ENCODE peak calls at places on chromosomes 1 and 21, in four cellular contexts. X is K562, T is GM12878, O is HepG2. J is an unnamed sample.

GRCh38 chr1:199545780-199546179 is 481.7 kb upstream of the NR5A2 start:
- DNase-seq in X (no peak), T (no peak), O (no peak), J (peak; percentile 3)

GRCh38 chr1:200279810-200280411 is 129.9 kb downstream of the ZNF281 start:
- DNase-seq in X (peak; percentile 66), T (no peak), O (peak; percentile 64), J (peak; percentile 68)

GRCh38 chr1:153355445-153356071 is 2.1 kb upstream of the S100A9 start:
- DNase-seq in X (peak; percentile 62), T (no peak), O (peak; percentile 27), J (peak; percentile 55)

GRCh38 chr1:192998536-192998935 is 60.6 kb downstream of the UCHL5 start:
- DNase-seq in X (peak; percentile 23), T (no peak), O (no peak), J (no peak)

GRCh38 chr1:150563340-150564038 is 14.3 kb downstream of the ADAMTSL4 start:
- DNase-seq in X (peak; percentile 7), T (peak; percentile 83), O (no peak), J (peak; percentile 60)

GRCh38 chr1:23984417-23985186 is 4.5 kb upstream of the SRSF10 start:
- DNase-seq in X (no peak), T (no peak), O (peak; percentile 45), J (no peak)

GRCh38 chr1:203340112-203340804 is 10.7 kb downstream of the FMOD start:
- DNase-seq in X (peak; percentile 88), T (no peak), O (peak; percentile 69), J (peak; percentile 79)

GRCh38 chr1:23177438-23178380 is 9.1 kb upstream of the LUZP1 start:
- DNase-seq in X (peak; percentile 83), T (peak; percentile 46), O (peak; percentile 25), J (peak; percentile 43)

GRCh38 chr1:93635614-93636543 is 45.8 kb downstream of the BCAR3 start:
- DNase-seq in X (no peak), T (no peak), O (no peak), J (no peak)

GRCh38 chr1:158285756-158286241 is 3.9 kb upstream of the CD1C start:
- DNase-seq in X (no peak), T (peak; percentile 79), O (no peak), J (no peak)

GRCh38 chr1:18920931-18921330 is 18.6 kb upstream of the ALDH4A1 start:
- DNase-seq in X (no peak), T (no peak), O (no peak), J (no peak)

GRCh38 chr1:64745181-64745985 is 508 bp downstream of the RAVER2 start:
- DNase-seq in X (peak; percentile 22), T (no peak), O (peak; percentile 6), J (peak; percentile 4)

GRCh38 chr1:3349161-3349967 is 105.1 kb upstream of the ARHGEF16 start:
- DNase-seq in X (peak; percentile 67), T (no peak), O (peak; percentile 48), J (peak; percentile 16)

GRCh38 chr21:35720065-35720810 is 340.1 kb downstream of the SETD4 start:
- DNase-seq in X (no peak), T (no peak), O (no peak), J (no peak)

GRCh38 chr21:41557884-41558283 is 49.9 kb upstream of the TMPRSS2 start:
- DNase-seq in X (no peak), T (no peak), O (peak; percentile 18), J (no peak)

GRCh38 chr1:201220388-201220715 is 29.7 kb downstream of the IGFN1 start:
- DNase-seq in X (no peak), T (no peak), O (no peak), J (no peak)

GRCh38 chr1:89356658-89357400 is 7.0 kb upstream of the GBP6 start:
- DNase-seq in X (no peak), T (no peak), O (peak; percentile 89), J (no peak)

GRCh38 chr1:16151200-16151708 is 4.6 kb downstream of the EPHA2 start:
- DNase-seq in X (peak; percentile 43), T (no peak), O (no peak), J (no peak)

GRCh38 chr1:178493301-178493741 is 3.4 kb downstream of the CLEC20A start:
- DNase-seq in X (no peak), T (no peak), O (no peak), J (no peak)

GRCh38 chr1:154860154-154860870 is 9.8 kb downstream of the KCNN3 start:
- DNase-seq in X (peak; percentile 27), T (peak; percentile 96), O (no peak), J (no peak)

GRCh38 chr1:168792142-168792541 is 63.1 kb upstream of the DPT start:
- DNase-seq in X (no peak), T (peak; percentile 7), O (no peak), J (no peak)

GRCh38 chr1:153081736-153082135 is 10.3 kb upstream of the SPRR2B start:
- DNase-seq in X (no peak), T (no peak), O (no peak), J (no peak)

GRCh38 chr1:86201321-86201720 is 44.7 kb upstream of the COL24A1 start:
- DNase-seq in X (no peak), T (no peak), O (no peak), J (no peak)

GRCh38 chr1:32954183-32954582 is 10.4 kb downstream of the RNF19B start:
- DNase-seq in X (no peak), T (no peak), O (no peak), J (no peak)

GRCh38 chr1:154772611-154773515 is 97.2 kb downstream of the KCNN3 start:
- DNase-seq in X (no peak), T (no peak), O (no peak), J (no peak)

GRCh38 chr1:244065063-244065788 is 14.1 kb downstream of the ZBTB18 start:
- DNase-seq in X (no peak), T (no peak), O (peak; percentile 37), J (peak; percentile 40)

GRCh38 chr21:37412603-37413360 is 46.2 kb downstream of the DYRK1A start:
- DNase-seq in X (no peak), T (no peak), O (no peak), J (no peak)
- TF ChIP-seq CHD4 in X (no peak), T (no peak), O (no peak), J (no peak)

DNA sequence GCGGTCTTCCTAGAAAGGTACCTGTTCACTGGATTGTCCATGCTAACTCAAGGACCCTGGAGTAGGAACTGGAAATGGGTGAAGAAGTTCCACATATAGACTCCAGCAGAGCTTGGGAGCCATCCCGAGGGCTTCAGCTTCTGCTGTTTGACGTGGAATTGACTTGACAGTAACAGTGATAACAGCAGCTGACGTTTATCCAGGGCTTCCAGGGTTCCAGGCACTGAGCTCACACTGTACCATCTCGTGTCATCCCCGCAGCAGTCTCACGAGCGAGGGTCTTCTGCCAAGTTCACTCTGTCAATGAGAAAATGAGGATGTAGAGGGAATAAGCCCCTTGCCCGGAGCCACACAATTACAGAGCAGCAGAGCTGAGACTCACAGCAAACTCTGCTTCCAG is 447.7 kb downstream of the SIPA1L2 start:
- DNase-seq in X (no peak), T (no peak), O (no peak), J (no peak)
- H3K4me2 ChIP-seq in X (no peak overlapping the region), T (no peak overlapping the region), O (no peak overlapping the region), J (no peak overlapping the region)

GRCh38 chr1:7533006-7533405 is 238.1 kb upstream of the VAMP3 start:
- DNase-seq in X (no peak), T (no peak), O (no peak), J (no peak)

GRCh38 chr1:7535016-7535415 is 236.1 kb upstream of the VAMP3 start:
- DNase-seq in X (no peak), T (no peak), O (no peak), J (no peak)

GRCh38 chr1:7535934-7536878 is 234.9 kb upstream of the VAMP3 start:
- DNase-seq in X (no peak), T (no peak), O (no peak), J (no peak)

GRCh38 chr1:7531562-7532340 is 239.3 kb upstream of the VAMP3 start:
- DNase-seq in X (no peak), T (no peak), O (no peak), J (no peak)

GRCh38 chr1:7534061-7534825 is 236.9 kb upstream of the VAMP3 start:
- DNase-seq in X (no peak), T (no peak), O (no peak), J (no peak)
- TF ChIP-seq CHD4 in X (no peak), T (no peak), O (no peak), J (no peak)

GRCh38 chr1:240094043-240094722 is 2.5 kb downstream of the FMN2 start:
- DNase-seq in X (no peak), T (no peak), O (no peak), J (no peak)

GRCh38 chr1:240092301-240093119 is 827 bp downstream of the FMN2 start:
- DNase-seq in X (no peak), T (no peak), O (no peak), J (peak; percentile 49)

GRCh38 chr1:240093120-240093961 is 1.7 kb downstream of the FMN2 start:
- DNase-seq in X (no peak), T (no peak), O (no peak), J (no peak)

GRCh38 chr1:240091614-240092300 is at the start of gene FMN2:
- DNase-seq in X (peak; percentile 19), T (no peak), O (peak; percentile 0), J (peak; percentile 73)

GRCh38 chr1:240091201-240091600 is 482 bp upstream of the FMN2 start:
- DNase-seq in X (no peak), T (no peak), O (no peak), J (no peak)
- H3K4me2 ChIP-seq in X (no peak overlapping the region), T (no peak overlapping the region), O (peak overlapping the region; percentile 36), J (peak overlapping the region; percentile 97)

GRCh38 chr1:95699274-95699953 is 465.4 kb downstream of the RWDD3 start:
- DNase-seq in X (no peak), T (no peak), O (no peak), J (no peak)
- TF ChIP-seq CHD4 in X (no peak), T (no peak), O (no peak), J (no peak)

GRCh38 chr1:35968396-35968795 is 37.5 kb downstream of the AGO3 start:
- DNase-seq in X (no peak), T (no peak), O (no peak), J (no peak)

GRCh38 chr1:35958558-35958957 is 27.7 kb downstream of the AGO3 start:
- DNase-seq in X (no peak), T (no peak), O (no peak), J (no peak)

GRCh38 chr1:35959304-35959703 is 28.4 kb downstream of the AGO3 start:
- DNase-seq in X (no peak), T (no peak), O (no peak), J (no peak)

DNA sequence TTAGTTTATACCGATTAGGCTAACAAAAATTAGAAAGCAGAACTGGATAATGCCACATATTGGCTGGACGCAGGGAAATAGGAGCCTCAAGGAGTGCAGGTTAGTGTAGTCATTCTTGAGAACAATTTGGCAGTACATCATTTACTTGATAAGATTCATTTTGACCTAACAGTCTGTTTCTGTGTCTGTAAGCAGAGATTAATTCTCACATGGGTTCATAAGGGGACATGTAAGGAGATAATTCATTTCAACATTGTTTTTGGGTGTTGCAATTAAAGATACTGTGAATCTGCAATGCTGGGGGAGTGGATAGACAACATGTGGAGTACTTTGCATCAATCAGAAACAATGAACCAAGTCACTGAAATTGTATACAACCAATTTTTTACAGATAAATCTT is 32.0 kb downstream of the AGO3 start:
- DNase-seq in X (no peak), T (no peak), O (no peak), J (no peak)
- H3K4me2 ChIP-seq in X (no peak overlapping the region), T (no peak overlapping the region), O (no peak overlapping the region), J (no peak overlapping the region)